ENCODE peak calls at places on chromosome 21, in eight cellular contexts. V is HCT116, T is K562, Z is mesenchymal stem cell, K is MM.1S, J is OCI-LY7, N is endothelial cell of umbilical vein, X is GM23248. F is an unnamed sample. For H3K9me3, the result is how much of the 10 kb centered on the place peaks cover.

GRCh38 chr21:43295016-43295958 is 126.5 kb downstream of the CRYAA start:
- DNase-seq in V (no peak), T (no peak), Z (no peak), K (no peak), J (peak), N (no peak), X (no peak), F (peak)

GRCh38 chr21:19999369-20000272 is 998.6 kb upstream of the NCAM2 start:
- DNase-seq in V (no peak), T (peak), Z (peak), K (no peak), J (no peak), N (no peak), X (no peak), F (no peak)

GRCh38 chr21:31545036-31545435 is 114.5 kb upstream of the SOD1 start:
- DNase-seq in V (no peak), T (no peak), Z (no peak), K (no peak), J (no peak), N (no peak), X (no peak), F (no peak)

GRCh38 chr21:21007606-21008005 is 9.4 kb downstream of the NCAM2 start:
- DNase-seq in V (no peak), T (no peak), Z (no peak), K (no peak), J (no peak), N (no peak), X (no peak), F (no peak)

GRCh38 chr21:9839011-9839661 is 682.2 kb upstream of the TPTE start:
- DNase-seq in V (no peak), T (peak), Z (no peak), K (no peak), J (no peak), N (no peak), X (no peak), F (no peak)

GRCh38 chr21:35051287-35051818 is 2.3 kb upstream of the RUNX1 start:
- DNase-seq in V (peak), T (peak), Z (peak), K (peak), J (peak), N (peak), X (peak), F (peak)

GRCh38 chr21:35231115-35231514 is 182.0 kb upstream of the RUNX1 start:
- DNase-seq in V (no peak), T (no peak), Z (no peak), K (peak), J (peak), N (peak), X (no peak), F (peak)

GRCh38 chr21:43315244-43316137 is 111.4 kb downstream of the SIK1 start:
- DNase-seq in V (no peak), T (no peak), Z (no peak), K (no peak), J (peak), N (no peak), X (peak), F (no peak)

GRCh38 chr21:17819878-17820232 is 699 bp upstream of the C21orf91 start:
- DNase-seq in V (no peak), T (peak), Z (no peak), K (peak), J (peak), N (no peak), X (no peak), F (peak)

GRCh38 chr21:16363563-16363962 is 633.8 kb downstream of the USP25 start:
- DNase-seq in V (no peak), T (no peak), Z (no peak), K (no peak), J (no peak), N (no peak), X (no peak), F (no peak)

GRCh38 chr21:35178098-35178497 is 129.0 kb upstream of the RUNX1 start:
- DNase-seq in V (no peak), T (no peak), Z (no peak), K (no peak), J (no peak), N (no peak), X (no peak), F (no peak)

GRCh38 chr21:19540287-19540686 is 1136.7 kb upstream of the TMPRSS15 start:
- DNase-seq in V (no peak), T (no peak), Z (no peak), K (no peak), J (no peak), N (no peak), X (no peak), F (no peak)

GRCh38 chr21:25243809-25244208 is 363.5 kb downstream of the MRPL39 start:
- DNase-seq in V (no peak), T (no peak), Z (no peak), K (no peak), J (no peak), N (no peak), X (no peak), F (no peak)

GRCh38 chr21:38925923-38926322 is 120.2 kb downstream of the ETS2 start:
- DNase-seq in V (no peak), T (no peak), Z (peak), K (no peak), J (no peak), N (peak), X (peak), F (no peak)

GRCh38 chr21:34822957-34823356 is 154.2 kb downstream of the CLIC6 start:
- DNase-seq in V (no peak), T (no peak), Z (peak), K (no peak), J (no peak), N (no peak), X (peak), F (no peak)

GRCh38 chr21:35204850-35205564 is 155.9 kb upstream of the RUNX1 start:
- DNase-seq in V (no peak), T (peak), Z (no peak), K (no peak), J (peak), N (peak), X (peak), F (peak)

GRCh38 chr21:38280446-38280845 is 23.7 kb downstream of the KCNJ15 start:
- DNase-seq in V (no peak), T (no peak), Z (no peak), K (no peak), J (no peak), N (no peak), X (no peak), F (no peak)

GRCh38 chr21:38590449-38590848 is 92.2 kb upstream of the ERG start:
- DNase-seq in V (no peak), T (no peak), Z (no peak), K (no peak), J (no peak), N (no peak), X (no peak), F (no peak)

GRCh38 chr21:43031121-43031624 is 44.5 kb downstream of the CBS start:
- DNase-seq in V (no peak), T (no peak), Z (no peak), K (no peak), J (no peak), N (no peak), X (no peak), F (peak)

GRCh38 chr21:31612889-31613785 is 46.4 kb upstream of the SOD1 start:
- DNase-seq in V (no peak), T (no peak), Z (peak), K (no peak), J (no peak), N (no peak), X (peak), F (no peak)

GRCh38 chr21:35265170-35265877 is 216.2 kb upstream of the RUNX1 start:
- DNase-seq in V (peak), T (no peak), Z (peak), K (no peak), J (no peak), N (peak), X (peak), F (no peak)

GRCh38 chr21:38027901-38028300 is 111.6 kb upstream of the KCNJ6 start:
- DNase-seq in V (no peak), T (no peak), Z (no peak), K (no peak), J (no peak), N (peak), X (peak), F (peak)

GRCh38 chr21:16473965-16474364 is 744.2 kb downstream of the USP25 start:
- DNase-seq in V (no peak), T (no peak), Z (no peak), K (no peak), J (no peak), N (no peak), X (peak), F (no peak)

GRCh38 chr21:19236209-19236608 is 832.6 kb upstream of the TMPRSS15 start:
- DNase-seq in V (no peak), T (no peak), Z (no peak), K (no peak), J (no peak), N (no peak), X (no peak), F (no peak)

GRCh38 chr21:28761709-28762356 is 230.8 kb downstream of the LTN1 start:
- DNase-seq in V (no peak), T (no peak), Z (no peak), K (no peak), J (no peak), N (no peak), X (peak), F (no peak)

GRCh38 chr21:34546556-34546955 is 34.5 kb upstream of the KCNE1 start:
- DNase-seq in V (no peak), T (no peak), Z (no peak), K (no peak), J (no peak), N (peak), X (no peak), F (no peak)

GRCh38 chr21:25579402-25580016 is 27.8 kb downstream of the MRPL39 start:
- DNase-seq in V (no peak), T (no peak), Z (no peak), K (no peak), J (no peak), N (no peak), X (no peak), F (no peak)

GRCh38 chr21:27802816-27803475 is 836.1 kb upstream of the ADAMTS5 start:
- DNase-seq in V (no peak), T (peak), Z (no peak), K (peak), J (peak), N (peak), X (peak), F (peak)

GRCh38 chr21:20040768-20041167 is 957.4 kb upstream of the NCAM2 start:
- DNase-seq in V (no peak), T (no peak), Z (peak), K (peak), J (no peak), N (peak), X (no peak), F (no peak)

GRCh38 chr21:38794978-38795377 is 10.8 kb upstream of the ETS2 start:
- DNase-seq in V (no peak), T (no peak), Z (no peak), K (no peak), J (no peak), N (no peak), X (no peak), F (no peak)

GRCh38 chr21:25421327-25422028 is 185.8 kb downstream of the MRPL39 start:
- DNase-seq in V (no peak), T (no peak), Z (peak), K (peak), J (peak), N (peak), X (peak), F (peak)

GRCh38 chr21:28269173-28269572 is 723.5 kb downstream of the LTN1 start:
- DNase-seq in V (no peak), T (no peak), Z (peak), K (no peak), J (no peak), N (no peak), X (no peak), F (no peak)

GRCh38 chr21:37710555-37711293 is 205.5 kb downstream of the KCNJ6 start:
- DNase-seq in V (no peak), T (no peak), Z (peak), K (no peak), J (no peak), N (no peak), X (no peak), F (no peak)

GRCh38 chr21:31877558-31877957 is 4.7 kb downstream of the HUNK start:
- DNase-seq in V (no peak), T (no peak), Z (no peak), K (no peak), J (no peak), N (no peak), X (no peak), F (no peak)

GRCh38 chr21:34596561-34597271 is 18.2 kb downstream of the RCAN1 start:
- DNase-seq in V (no peak), T (no peak), Z (no peak), K (no peak), J (no peak), N (no peak), X (no peak), F (no peak)

GRCh38 chr21:39867198-39867650 is at the start of gene PCP4:
- DNase-seq in V (peak), T (peak), Z (no peak), K (peak), J (peak), N (no peak), X (peak), F (peak)

DNA sequence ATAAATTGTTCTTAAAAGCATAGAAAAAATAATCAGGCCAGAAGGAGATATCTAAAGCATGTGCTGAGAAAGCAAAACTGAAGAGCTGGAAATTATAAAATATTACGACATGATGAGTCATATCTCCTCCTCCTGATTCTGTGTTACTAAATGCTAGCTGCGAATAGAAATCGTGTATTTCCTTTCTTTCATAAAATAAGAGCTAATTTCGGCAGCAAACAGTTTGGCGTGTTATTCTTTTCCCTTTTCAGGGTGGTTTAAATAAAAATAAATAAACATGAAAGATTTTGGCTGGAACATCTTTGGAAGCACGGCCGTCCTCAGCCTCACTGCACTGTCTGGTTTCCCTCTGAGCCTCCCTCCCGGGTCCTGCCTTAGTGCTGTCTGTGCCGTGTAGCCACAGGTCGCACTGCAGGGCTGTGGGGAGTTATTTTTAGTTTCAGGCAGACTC is 56.0 kb downstream of the ADARB1 start:
- DNase-seq in V (no peak), T (no peak), Z (peak), K (no peak), J (no peak), N (peak), X (peak), F (no peak)
- H3K4me3 ChIP-seq in V (no peak), T (no peak), Z (peak), K (no peak), J (no peak), N (peak), X (peak), F (no peak)

GRCh38 chr21:29896884-29897283 is 42.9 kb downstream of the GRIK1 start:
- DNase-seq in V (no peak), T (no peak), Z (no peak), K (no peak), J (no peak), N (no peak), X (no peak), F (no peak)
- H3K9me3 ChIP-seq in V (under half), T (under half), Z (under half), K (under half), J (under half), N (under half), X (under half), F (under half)

DNA sequence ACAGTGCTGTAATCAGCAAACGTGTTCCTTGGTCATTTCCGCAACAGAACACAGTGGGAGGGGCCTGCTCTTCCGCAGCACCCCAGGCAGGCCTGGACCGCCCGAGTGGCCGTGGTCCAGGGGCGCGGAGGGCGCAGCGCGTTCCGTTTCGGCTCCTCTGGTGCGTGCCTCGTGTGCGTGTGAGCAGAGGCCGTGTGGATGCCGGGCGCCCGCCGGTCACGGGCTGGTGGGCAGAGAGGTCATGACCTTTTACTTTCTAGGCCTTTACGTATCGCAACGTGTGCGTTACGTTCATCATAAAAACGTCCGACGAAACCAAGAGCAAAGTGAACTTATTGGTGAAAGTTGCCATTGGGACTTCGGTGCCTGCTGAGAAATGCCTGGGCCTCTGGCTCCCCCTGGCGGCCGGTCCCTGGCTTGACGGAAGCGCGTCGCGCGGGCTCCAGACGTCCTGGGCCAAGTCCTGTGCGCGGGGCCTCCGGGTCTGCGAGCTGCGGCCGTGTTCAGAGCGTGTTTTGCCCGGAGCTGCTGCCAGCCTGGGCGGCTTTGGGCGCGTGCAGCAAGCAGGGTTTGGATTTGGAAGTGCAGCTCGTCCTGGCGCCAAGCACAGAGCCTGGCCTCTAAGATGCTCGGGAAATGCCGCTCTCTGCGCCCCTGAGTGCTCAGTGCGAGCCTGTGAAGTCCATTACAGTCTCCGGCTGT is 34.4 kb downstream of the COL18A1 start:
- DNase-seq in V (peak), T (peak), Z (peak), K (peak), J (peak), N (peak), X (peak), F (peak)
- H2AFZ ChIP-seq in V (no peak), T (peak), Z (no peak), K (no peak), J (no peak), N (peak), X (peak), F (no peak)

GRCh38 chr21:33021150-33021549 is 4.6 kb upstream of the OLIG2 start:
- DNase-seq in V (no peak), T (no peak), Z (no peak), K (no peak), J (no peak), N (no peak), X (no peak), F (no peak)

GRCh38 chr21:33018707-33019455 is 6.9 kb upstream of the OLIG2 start:
- DNase-seq in V (no peak), T (no peak), Z (no peak), K (no peak), J (no peak), N (no peak), X (no peak), F (no peak)

GRCh38 chr21:33020558-33021100 is 5.1 kb upstream of the OLIG2 start:
- DNase-seq in V (no peak), T (no peak), Z (no peak), K (no peak), J (no peak), N (no peak), X (no peak), F (no peak)

GRCh38 chr21:33019516-33019884 is 6.2 kb upstream of the OLIG2 start:
- DNase-seq in V (no peak), T (no peak), Z (no peak), K (no peak), J (no peak), N (no peak), X (no peak), F (no peak)

DNA sequence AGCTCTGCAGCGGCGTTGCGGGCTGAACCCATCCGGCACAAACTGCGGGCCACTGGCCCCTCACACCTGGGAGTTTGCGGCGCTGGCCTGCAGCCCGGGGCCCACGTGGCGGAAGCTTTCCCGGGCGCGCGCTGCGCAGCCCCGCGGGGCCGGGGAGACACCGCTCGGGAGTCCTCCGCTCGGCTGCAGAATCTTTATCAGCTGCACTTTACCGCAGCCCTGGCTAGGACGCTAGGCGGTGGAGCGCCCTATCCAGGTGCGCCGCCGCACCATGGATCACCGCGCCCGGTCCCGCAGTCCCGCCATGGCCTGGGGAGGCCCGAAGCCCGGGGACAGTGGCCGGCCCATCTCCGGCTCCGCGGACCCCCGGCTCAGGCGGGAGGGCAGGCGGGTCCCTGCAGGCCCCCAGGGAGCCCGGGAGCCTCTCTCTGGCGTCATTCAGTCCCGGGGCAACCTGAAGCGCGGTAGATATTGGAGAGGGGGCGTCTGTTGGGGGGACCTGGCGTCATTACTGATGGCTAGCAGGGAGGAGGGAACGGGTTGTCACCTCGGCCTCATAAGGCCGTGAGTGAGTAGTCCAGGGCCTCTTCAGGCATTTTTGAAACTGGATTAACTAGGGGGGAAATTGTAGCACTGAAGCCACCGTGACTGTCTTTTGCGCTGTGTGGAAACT is 5.7 kb upstream of the OLIG2 start:
- DNase-seq in V (no peak), T (peak), Z (no peak), K (no peak), J (no peak), N (no peak), X (no peak), F (no peak)
- H3K4me3 ChIP-seq in V (no peak), T (no peak), Z (no peak), K (peak), J (no peak), N (no peak), X (no peak), F (no peak)

GRCh38 chr21:23152130-23152529 is 2153.9 kb downstream of the NCAM2 start:
- DNase-seq in V (no peak), T (no peak), Z (no peak), K (no peak), J (no peak), N (no peak), X (no peak), F (no peak)

GRCh38 chr21:23160914-23161313 is 2162.7 kb downstream of the NCAM2 start:
- DNase-seq in V (no peak), T (no peak), Z (no peak), K (no peak), J (no peak), N (peak), X (no peak), F (no peak)

GRCh38 chr21:23155281-23155680 is 2157.1 kb downstream of the NCAM2 start:
- DNase-seq in V (no peak), T (no peak), Z (no peak), K (no peak), J (no peak), N (no peak), X (no peak), F (no peak)
- H3K9me3 ChIP-seq in V (under half), T (under half), Z (under half), K (under half), J (under half), N (under half), X (under half), F (under half)

GRCh38 chr21:15255359-15256157 is 190.8 kb upstream of the NRIP1 start:
- DNase-seq in V (no peak), T (no peak), Z (no peak), K (no peak), J (no peak), N (no peak), X (no peak), F (no peak)
- H2AFZ ChIP-seq in V (no peak), T (no peak), Z (no peak), K (no peak), J (no peak), N (no peak), X (no peak), F (no peak)